ENCODE peak calls at places on chromosomes 1 and 21, in eight cellular contexts. V, S, Y, J, X, E, O and Z are unnamed samples.
A peak's percentile ranks its signal among the peaks of the same experiment; 100 is the strongest.

GRCh38 chr1:32861904-32862698 is 8.6 kb downstream of the FNDC5 start:
- DNase-seq in X (no peak), E (no peak), S (no peak), Y (no peak), O (no peak), J (no peak), V (peak; percentile 15), Z (no peak)

GRCh38 chr1:2611621-2612437 is 21.0 kb downstream of the MMEL1 start:
- DNase-seq in S (no peak), O (no peak), Y (peak; percentile 59), V (no peak), X (no peak), J (no peak), E (no peak), Z (no peak)

GRCh38 chr1:198667796-198668195 is 29.0 kb downstream of the PTPRC start:
- DNase-seq in J (no peak), E (no peak), Y (no peak), S (peak; percentile 21), V (no peak), X (no peak), O (no peak), Z (no peak)

GRCh38 chr21:25214676-25215075 is 392.6 kb downstream of the MRPL39 start:
- DNase-seq in E (no peak), S (no peak), Y (no peak), J (no peak), X (no peak), O (no peak), V (no peak), Z (no peak)

GRCh38 chr1:60920561-60920960 is 161.8 kb upstream of the NFIA start:
- DNase-seq in V (no peak), S (no peak), X (no peak), O (no peak), Y (no peak), E (no peak), J (no peak), Z (no peak)

GRCh38 chr1:32702599-32703478 is at the start of gene SYNC:
- DNase-seq in X (no peak), V (peak; percentile 81), E (peak; percentile 70), O (peak; percentile 92), J (no peak), S (peak; percentile 58), Y (no peak), Z (peak; percentile 33)

GRCh38 chr21:44709426-44710293 is 1.7 kb downstream of the TSPEAR start:
- DNase-seq in S (no peak), X (peak; percentile 70), Y (no peak), E (no peak), V (no peak), J (peak; percentile 46), O (peak; percentile 12), Z (peak; percentile 42)

GRCh38 chr1:242534753-242535152 is 10.3 kb upstream of the PLD5 start:
- DNase-seq in V (no peak), S (no peak), J (no peak), Y (no peak), X (no peak), O (no peak), E (no peak), Z (no peak)

GRCh38 chr1:222095606-222096475 is 354.0 kb upstream of the DUSP10 start:
- DNase-seq in S (peak; percentile 21), X (no peak), O (peak; percentile 54), E (peak; percentile 63), Y (peak; percentile 52), V (no peak), J (peak; percentile 67), Z (peak; percentile 72)

GRCh38 chr1:109547412-109548320 is 749 bp upstream of the GNAI3 start:
- DNase-seq in O (peak; percentile 52), V (no peak), E (peak; percentile 25), Y (peak; percentile 46), X (no peak), J (no peak), S (peak; percentile 16), Z (peak; percentile 44)

DNA sequence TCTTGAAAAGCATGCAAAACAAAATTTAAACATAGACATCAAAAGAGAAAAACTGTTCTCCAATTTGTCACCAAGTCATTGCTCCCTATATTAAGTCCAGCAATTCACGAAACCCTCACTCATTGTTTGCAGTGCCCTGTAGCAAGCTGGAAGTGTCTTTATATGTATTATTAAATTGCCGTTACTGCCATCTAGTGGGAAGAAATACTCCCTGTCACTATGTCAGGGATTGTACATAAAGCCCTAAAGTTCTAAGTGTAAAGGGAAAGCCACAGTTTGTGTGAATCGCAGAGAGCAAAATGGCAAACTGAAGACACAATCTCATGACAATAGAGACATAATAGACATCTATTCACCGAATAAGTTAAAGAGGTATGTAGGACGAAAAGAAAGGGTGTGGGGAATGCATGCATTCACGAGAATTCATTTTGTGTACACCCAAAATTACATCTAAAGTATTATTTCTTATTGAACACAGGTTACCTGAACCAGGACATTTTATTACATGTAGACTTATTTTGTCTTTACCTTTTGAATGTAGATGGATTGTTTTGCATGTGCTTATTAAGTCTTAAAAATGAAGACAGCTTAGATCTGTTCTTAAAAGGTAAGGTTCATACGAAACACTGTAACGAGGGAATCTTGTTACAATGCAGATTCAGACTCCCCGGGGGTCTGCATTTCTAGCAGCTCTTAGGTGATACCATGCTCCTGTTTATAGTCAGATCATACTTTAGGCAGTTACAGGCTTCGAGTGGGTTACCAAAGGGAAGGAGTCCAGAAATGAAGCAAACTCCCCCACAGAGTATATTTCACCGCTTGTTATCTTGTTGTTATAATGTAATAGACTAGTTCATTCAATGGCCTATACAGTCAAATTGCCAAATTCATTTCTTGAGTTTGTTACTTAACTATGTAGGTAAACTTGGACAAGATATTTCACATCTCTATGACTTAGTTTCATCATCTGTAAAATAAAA is 600.8 kb downstream of the USP25 start:
- DNase-seq in E (peak; percentile 21), S (peak; percentile 89), V (peak; percentile 88), J (no peak), X (no peak), Y (peak; percentile 62), O (peak; percentile 21), Z (peak; percentile 9)
- TF ChIP-seq CTCF in E (peak; percentile 14), S (peak; percentile 77), V (peak; percentile 63), J (peak; percentile 79), X (peak; percentile 86), Y (peak; percentile 44), O (peak; percentile 55), Z (peak; percentile 66)

GRCh38 chr1:164625004-164625617 is 66.1 kb downstream of the PBX1 start:
- DNase-seq in E (no peak), Y (peak; percentile 2), V (no peak), J (no peak), X (no peak), S (no peak), O (no peak), Z (no peak)
- TF ChIP-seq CTCF in E (no peak), Y (no peak), V (peak; percentile 43), J (peak; percentile 63), X (peak; percentile 33), S (peak; percentile 42), O (no peak), Z (no peak)

GRCh38 chr1:6624712-6625578 is at the start of gene THAP3:
- DNase-seq in S (peak; percentile 97), J (peak; percentile 91), X (peak; percentile 89), O (peak; percentile 92), E (peak; percentile 97), Y (peak; percentile 86), V (peak; percentile 92), Z (peak; percentile 90)
- TF ChIP-seq CTCF in S (no peak), J (peak; percentile 50), X (peak; percentile 19), O (no peak), E (no peak), Y (no peak), V (no peak), Z (peak; percentile 32)

DNA sequence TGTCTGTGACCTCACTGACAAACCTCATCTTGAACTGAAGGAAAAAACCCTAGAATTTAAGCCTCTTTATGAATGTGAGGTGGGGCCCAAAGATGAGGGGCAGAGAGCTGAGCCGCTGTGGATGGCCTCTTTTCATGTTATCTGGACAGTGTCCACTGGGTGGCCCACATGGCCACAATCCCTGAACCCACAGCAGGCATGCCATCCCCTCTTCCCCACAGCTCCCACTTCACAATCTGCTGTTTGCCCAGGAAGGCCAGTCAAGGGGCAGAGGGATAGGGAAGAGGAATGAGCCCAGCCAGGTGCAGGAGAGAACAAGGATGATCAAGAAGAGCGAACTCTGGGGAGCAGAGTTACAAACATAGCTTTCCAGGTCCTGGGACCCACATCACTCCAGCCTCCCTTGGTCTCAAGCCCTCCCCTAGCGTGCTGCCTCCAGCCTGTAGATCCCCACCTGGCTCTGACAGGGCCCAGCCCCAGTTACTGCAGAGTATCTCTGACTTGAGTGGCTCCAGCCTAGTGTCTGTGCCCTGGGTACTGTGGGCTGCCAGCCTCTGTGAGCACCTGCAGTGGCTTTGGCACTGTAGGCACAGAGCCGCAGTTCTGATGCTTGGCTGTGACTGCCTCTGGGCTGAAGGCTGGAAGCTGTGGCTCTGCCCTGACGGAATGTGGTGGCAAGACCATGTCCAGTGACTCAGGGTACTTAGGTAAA is 1.9 kb upstream of the SLFNL1 start:
- DNase-seq in Y (peak; percentile 26), E (no peak), X (no peak), S (no peak), J (no peak), V (peak; percentile 34), O (no peak), Z (no peak)
- TF ChIP-seq CTCF in Y (peak; percentile 27), E (no peak), X (peak; percentile 38), S (peak; percentile 41), J (peak; percentile 45), V (peak; percentile 46), O (no peak), Z (no peak)

GRCh38 chr1:220685879-220686278 is 4.3 kb upstream of the C1orf115 start:
- DNase-seq in V (no peak), S (no peak), Y (no peak), O (no peak), E (no peak), X (no peak), J (peak; percentile 59), Z (no peak)
- TF ChIP-seq CTCF in V (no peak), S (no peak), Y (no peak), O (no peak), E (no peak), X (no peak), J (peak; percentile 39), Z (no peak)